ENCODE peak calls at places on chromosome 3, in ten cellular contexts. Q, T, W, Y, E, Z, A, F, L and R are unnamed samples.

GRCh38 chr3:58299839-58300516 is 6.1 kb upstream of the RPP14 start:
- DNase-seq in A (no peak), E (no peak), L (no peak), Y (no peak), F (no peak), Q (no peak), W (no peak), T (peak; percentile 20), Z (no peak), R (no peak)

GRCh38 chr3:20039765-20040475 is at the start of gene KAT2B:
- DNase-seq in E (peak; percentile 86), Q (peak; percentile 97), L (no peak), T (peak; percentile 91), F (peak; percentile 84), Z (peak; percentile 91), Y (peak; percentile 92), A (peak; percentile 84), W (peak; percentile 84), R (peak; percentile 77)

GRCh38 chr3:133230191-133230590 is 169.7 kb upstream of the BFSP2 start:
- DNase-seq in L (no peak), Q (no peak), W (no peak), A (no peak), F (no peak), E (no peak), T (no peak), Y (no peak), Z (no peak), R (no peak)

GRCh38 chr3:176964656-176965055 is 232.6 kb downstream of the TBL1XR1 start:
- DNase-seq in W (no peak), F (no peak), E (no peak), T (no peak), Z (no peak), A (no peak), Q (no peak), L (no peak), Y (no peak), R (no peak)

GRCh38 chr3:181239456-181239855 is 249.9 kb upstream of the DNAJC19 start:
- DNase-seq in T (no peak), Z (no peak), W (no peak), Y (no peak), L (no peak), F (no peak), Q (no peak), A (no peak), E (no peak), R (no peak)

GRCh38 chr3:100602506-100603444 is 6.6 kb upstream of the ADGRG7 start:
- DNase-seq in E (no peak), F (no peak), Z (no peak), L (peak; percentile 35), Y (no peak), Q (no peak), A (no peak), W (no peak), T (no peak), R (no peak)

GRCh38 chr3:43817081-43817480 is 126.3 kb downstream of the ABHD5 start:
- DNase-seq in W (no peak), Z (no peak), F (no peak), A (no peak), E (no peak), L (no peak), Y (no peak), T (no peak), Q (no peak), R (no peak)

GRCh38 chr3:172808969-172809546 is 58.5 kb downstream of the ECT2 start:
- DNase-seq in T (peak; percentile 72), W (no peak), F (no peak), Z (no peak), Q (no peak), A (no peak), L (no peak), Y (no peak), E (no peak), R (no peak)

DNA sequence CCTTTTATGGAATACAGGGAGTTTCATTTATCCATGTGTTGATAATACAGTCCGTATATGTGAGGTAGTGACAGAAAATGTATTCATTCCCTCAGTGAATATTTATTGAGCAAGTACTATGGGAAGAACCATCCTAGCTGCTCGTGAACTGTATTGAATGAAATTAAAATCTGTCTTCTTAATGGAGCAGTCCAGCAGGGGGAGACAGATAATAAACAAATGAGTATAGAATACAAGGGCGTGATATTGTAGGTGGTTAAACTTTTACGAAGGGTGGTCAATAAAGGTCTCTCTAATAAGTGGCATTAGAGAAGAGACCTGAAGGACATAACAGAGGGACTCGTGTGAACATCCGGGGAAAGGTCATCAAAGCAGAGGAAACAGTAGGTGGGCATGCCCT is 62.7 kb upstream of the OSTN start:
- DNase-seq in Y (no peak), F (no peak), Q (no peak), Z (no peak), T (peak; percentile 7), W (no peak), L (no peak), A (no peak), E (no peak), R (no peak)
- TF ChIP-seq CTCF in Y (peak; percentile 53), F (no peak), Q (no peak), Z (no peak), T (peak; percentile 38), W (no peak), L (peak; percentile 46), A (peak; percentile 31), E (no peak), R (peak; percentile 13)

GRCh38 chr3:171365489-171365888 is 94.7 kb downstream of the TNIK start:
- DNase-seq in Q (no peak), A (no peak), Y (no peak), L (no peak), F (no peak), E (no peak), Z (no peak), T (no peak), W (no peak), R (no peak)

GRCh38 chr3:171362575-171362974 is 97.6 kb downstream of the TNIK start:
- DNase-seq in T (no peak), Y (no peak), Z (no peak), W (no peak), F (no peak), A (no peak), E (no peak), L (no peak), Q (no peak), R (no peak)

GRCh38 chr3:171364500-171364899 is 95.7 kb downstream of the TNIK start:
- DNase-seq in E (no peak), Z (no peak), W (no peak), T (no peak), Q (no peak), L (no peak), A (no peak), F (no peak), Y (no peak), R (no peak)

GRCh38 chr3:171366043-171366442 is 94.2 kb downstream of the TNIK start:
- DNase-seq in W (no peak), L (no peak), A (no peak), Z (no peak), Q (no peak), Y (no peak), T (no peak), F (no peak), E (no peak), R (no peak)

DNA sequence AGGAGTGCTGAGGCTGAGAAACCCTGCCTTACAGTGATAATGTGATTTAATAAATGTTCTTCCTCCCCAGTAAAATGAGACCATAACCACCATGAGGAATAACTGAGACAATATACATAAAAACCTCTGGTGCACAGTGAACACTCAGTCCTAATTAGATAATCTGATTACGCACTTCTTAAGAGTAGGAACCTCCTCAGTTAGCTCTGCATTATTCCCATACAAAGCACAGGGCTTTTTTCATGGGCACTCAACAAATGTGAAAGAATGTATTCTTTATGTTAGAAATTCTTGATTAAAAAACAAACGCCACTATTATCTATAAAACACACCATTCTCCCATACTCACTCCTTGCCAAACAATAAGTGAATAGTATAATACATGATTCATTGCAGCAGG is 97.0 kb downstream of the TNIK start:
- DNase-seq in F (no peak), Z (no peak), T (no peak), A (no peak), L (no peak), W (no peak), Y (no peak), E (no peak), Q (no peak), R (no peak)
- H3K27ac ChIP-seq in F (no peak overlapping the region), Z (no peak overlapping the region), T (no peak overlapping the region), A (no peak overlapping the region), L (no peak overlapping the region), W (no peak overlapping the region), Y (no peak overlapping the region), E (no peak overlapping the region), Q (no peak overlapping the region), R (no peak overlapping the region)

GRCh38 chr3:13019706-13020105 is 53.5 kb downstream of the IQSEC1 start:
- DNase-seq in Q (peak; percentile 79), W (no peak), E (no peak), Z (peak; percentile 47), T (no peak), L (no peak), A (no peak), Y (no peak), F (no peak), R (no peak)
- H3K4me3 ChIP-seq in Q (no peak overlapping the region), W (no peak overlapping the region), E (no peak overlapping the region), Z (no peak overlapping the region), T (no peak overlapping the region), L (peak overlapping the region; percentile 70), A (no peak overlapping the region), Y (peak overlapping the region; percentile 34), F (peak overlapping the region; percentile 57), R (no peak overlapping the region)

GRCh38 chr3:139941580-139941979 is 6.6 kb downstream of the CLSTN2 start:
- DNase-seq in Q (no peak), E (no peak), L (no peak), W (no peak), A (no peak), Y (no peak), Z (no peak), F (no peak), T (no peak), R (no peak)

GRCh38 chr3:139940622-139941021 is 5.6 kb downstream of the CLSTN2 start:
- DNase-seq in Y (no peak), A (no peak), L (no peak), W (no peak), F (no peak), E (no peak), T (no peak), Q (no peak), Z (no peak), R (no peak)

GRCh38 chr3:139948898-139949297 is 13.9 kb downstream of the CLSTN2 start:
- DNase-seq in W (no peak), T (no peak), E (no peak), A (no peak), Y (no peak), L (no peak), F (no peak), Z (no peak), Q (no peak), R (no peak)

GRCh38 chr3:139948467-139948866 is 13.5 kb downstream of the CLSTN2 start:
- DNase-seq in A (no peak), Y (no peak), F (no peak), L (no peak), Z (no peak), W (no peak), Q (no peak), E (no peak), T (no peak), R (no peak)

DNA sequence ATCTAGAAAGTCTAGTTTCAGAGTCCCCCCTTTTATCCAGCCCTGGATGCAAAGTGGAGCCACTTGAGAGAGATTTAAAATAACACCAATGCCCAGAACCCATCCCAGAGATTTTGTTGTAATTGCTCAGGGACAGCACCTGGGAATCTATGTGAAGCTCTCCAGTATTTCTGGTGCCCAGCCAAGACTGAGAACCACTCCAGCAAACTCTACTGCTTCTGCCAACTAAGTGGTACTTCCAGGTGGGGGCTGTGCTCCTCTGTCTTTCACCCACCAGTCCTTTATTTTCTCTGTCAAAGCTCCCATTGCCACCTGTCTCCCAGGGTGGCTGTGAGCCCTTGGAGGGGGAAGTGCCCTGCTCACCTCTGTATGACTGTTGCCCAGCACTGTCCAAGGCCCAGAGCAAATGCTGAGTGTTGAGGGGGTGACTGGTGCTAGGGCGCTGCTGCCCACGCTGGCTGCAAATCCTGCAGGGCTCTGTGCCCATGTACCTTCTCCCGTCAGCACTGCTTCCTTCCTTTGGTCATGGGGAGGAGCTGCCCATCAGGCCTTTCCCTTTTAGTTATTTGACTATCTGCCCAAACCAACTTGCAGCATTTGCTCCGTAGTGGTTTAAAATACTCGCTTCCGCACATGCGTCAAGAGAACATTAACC is 9.4 kb downstream of the CLSTN2 start:
- DNase-seq in T (no peak), Q (no peak), Y (no peak), F (no peak), E (no peak), Z (no peak), W (no peak), L (no peak), A (peak; percentile 25), R (no peak)
- TF ChIP-seq CTCF in T (no peak), Q (no peak), Y (no peak), F (no peak), E (no peak), Z (no peak), W (no peak), L (no peak), A (no peak), R (no peak)